ENCODE peak calls at places on chromosomes 3 and 15, in six cellular contexts. One of them, this sample, is unnamed.

GRCh38 chr3:37272743-37273142 is 98.4 kb upstream of the LRRFIP2 start:
- DNase-seq in GM13976: no peak
- DNase-seq in upper lobe of right lung: no peak
- DNase-seq in K562: no peak
- DNase-seq in dorsolateral prefrontal cortex: no peak
- DNase-seq in GM10248: no peak
- DNase-seq in this sample: no peak

GRCh38 chr3:105553851-105554250 is 187.1 kb downstream of the ALCAM start:
- DNase-seq in GM13976: no peak
- DNase-seq in upper lobe of right lung: no peak
- DNase-seq in K562: no peak
- DNase-seq in dorsolateral prefrontal cortex: no peak
- DNase-seq in GM10248: no peak
- DNase-seq in this sample: no peak

GRCh38 chr15:83446904-83447708 is at the start of gene SH3GL3:
- DNase-seq in GM13976: peak; percentile 33
- DNase-seq in upper lobe of right lung: peak; percentile 92
- DNase-seq in K562: peak; percentile 83
- DNase-seq in dorsolateral prefrontal cortex: peak; percentile 93
- DNase-seq in GM10248: no peak
- DNase-seq in this sample: peak; percentile 86

GRCh38 chr3:62805578-62805977 is 69.6 kb downstream of the CADPS start:
- DNase-seq in GM13976: no peak
- DNase-seq in upper lobe of right lung: no peak
- DNase-seq in K562: no peak
- DNase-seq in dorsolateral prefrontal cortex: no peak
- DNase-seq in GM10248: no peak
- DNase-seq in this sample: no peak

GRCh38 chr3:7190094-7190493 is 329.2 kb downstream of the GRM7 start:
- DNase-seq in GM13976: no peak
- DNase-seq in upper lobe of right lung: no peak
- DNase-seq in K562: no peak
- DNase-seq in dorsolateral prefrontal cortex: no peak
- DNase-seq in GM10248: no peak
- DNase-seq in this sample: no peak

GRCh38 chr3:82080261-82080660 is 318.8 kb upstream of the GBE1 start:
- DNase-seq in GM13976: no peak
- DNase-seq in upper lobe of right lung: no peak
- DNase-seq in K562: no peak
- DNase-seq in dorsolateral prefrontal cortex: no peak
- DNase-seq in GM10248: no peak
- DNase-seq in this sample: no peak

GRCh38 chr15:32091505-32092380 is 61.4 kb downstream of the CHRNA7 start:
- DNase-seq in GM13976: no peak
- DNase-seq in upper lobe of right lung: no peak
- DNase-seq in K562: no peak
- DNase-seq in dorsolateral prefrontal cortex: no peak
- DNase-seq in GM10248: no peak
- DNase-seq in this sample: no peak

GRCh38 chr3:14335774-14336413 is 66.5 kb upstream of the SLC6A6 start:
- DNase-seq in GM13976: no peak
- DNase-seq in upper lobe of right lung: no peak
- DNase-seq in K562: no peak
- DNase-seq in dorsolateral prefrontal cortex: no peak
- DNase-seq in GM10248: no peak
- DNase-seq in this sample: no peak

GRCh38 chr3:24270744-24271143 is 223.9 kb downstream of the THRB start:
- DNase-seq in GM13976: no peak
- DNase-seq in upper lobe of right lung: no peak
- DNase-seq in K562: no peak
- DNase-seq in dorsolateral prefrontal cortex: no peak
- DNase-seq in GM10248: no peak
- DNase-seq in this sample: no peak

GRCh38 chr3:117439812-117440211 is 730.2 kb downstream of the TUSC7 start:
- DNase-seq in GM13976: no peak
- DNase-seq in upper lobe of right lung: no peak
- DNase-seq in K562: no peak
- DNase-seq in dorsolateral prefrontal cortex: no peak
- DNase-seq in GM10248: no peak
- DNase-seq in this sample: no peak
- TF ChIP-seq CTCF in GM13976: no peak
- TF ChIP-seq CTCF in upper lobe of right lung: peak; percentile 47
- TF ChIP-seq CTCF in K562: no peak
- TF ChIP-seq CTCF in dorsolateral prefrontal cortex: peak; percentile 75
- TF ChIP-seq CTCF in GM10248: no peak
- TF ChIP-seq CTCF in this sample: peak; percentile 41

DNA sequence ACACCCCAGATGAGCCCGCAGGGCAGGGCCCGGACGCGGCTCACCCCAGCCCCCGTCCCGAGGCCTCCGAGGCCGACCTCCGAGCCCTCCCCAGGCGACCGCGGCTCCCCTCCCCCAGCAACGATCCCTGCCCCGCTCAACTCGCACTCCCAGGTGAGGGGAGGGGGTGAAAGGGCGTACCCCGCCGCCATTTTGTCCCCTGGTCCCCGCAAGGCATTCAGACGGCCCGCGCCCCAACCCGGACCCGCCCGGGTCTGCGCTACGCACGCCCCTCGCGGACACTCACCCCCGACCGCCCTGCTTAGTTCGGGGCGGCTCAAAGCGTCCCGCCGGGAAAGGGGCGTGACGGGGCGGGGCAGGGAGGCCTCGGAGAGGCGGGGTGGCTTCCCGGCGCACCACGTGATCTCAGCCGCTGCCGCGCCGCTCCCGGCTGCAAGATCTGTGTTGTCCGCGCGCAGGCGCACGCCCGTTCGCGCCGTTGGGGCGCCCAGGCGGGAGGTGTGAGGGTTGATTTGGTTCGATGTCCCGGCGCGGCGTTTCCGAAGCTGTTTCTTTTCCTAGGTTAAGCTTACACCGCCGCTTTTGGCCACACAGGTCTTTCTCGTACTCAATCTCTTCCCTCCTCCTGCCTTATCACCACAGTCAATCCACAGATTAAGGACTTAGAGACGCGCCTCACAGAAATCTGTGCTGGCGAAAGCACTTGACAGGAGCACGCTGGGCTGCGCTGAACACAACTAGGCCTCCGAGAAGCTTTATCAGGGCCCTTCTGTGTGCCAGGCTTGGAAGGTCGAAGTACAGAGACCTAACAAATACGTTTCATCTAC is at the start of gene SCAPER:
- DNase-seq in GM13976: peak; percentile 96
- DNase-seq in upper lobe of right lung: peak; percentile 97
- DNase-seq in K562: peak; percentile 97
- DNase-seq in dorsolateral prefrontal cortex: peak; percentile 94
- DNase-seq in GM10248: peak; percentile 96
- DNase-seq in this sample: peak; percentile 93
- TF ChIP-seq CTCF in GM13976: no peak
- TF ChIP-seq CTCF in upper lobe of right lung: peak; percentile 24
- TF ChIP-seq CTCF in K562: peak; percentile 0
- TF ChIP-seq CTCF in dorsolateral prefrontal cortex: peak; percentile 47
- TF ChIP-seq CTCF in GM10248: no peak
- TF ChIP-seq CTCF in this sample: no peak

DNA sequence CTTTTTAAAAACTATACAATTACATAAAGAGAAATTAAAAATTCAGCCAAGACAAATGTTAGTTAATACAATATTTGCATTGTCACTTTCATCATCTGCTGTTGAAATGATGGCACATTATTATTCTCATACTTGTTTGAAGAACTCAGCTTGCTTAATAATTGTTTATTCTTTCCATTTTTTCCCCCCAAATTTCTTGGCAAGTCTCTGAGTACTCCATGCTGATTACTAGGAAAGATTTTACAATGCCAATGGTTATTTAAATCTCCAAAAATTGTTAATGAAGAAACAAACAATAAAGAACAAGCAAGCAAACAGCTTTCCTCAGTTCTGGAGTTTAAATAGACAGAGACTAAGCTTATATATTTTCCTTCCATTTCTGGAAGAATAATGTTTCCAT is 15.1 kb upstream of the STXBP5L start:
- DNase-seq in GM13976: no peak
- DNase-seq in upper lobe of right lung: no peak
- DNase-seq in K562: no peak
- DNase-seq in dorsolateral prefrontal cortex: no peak
- DNase-seq in GM10248: no peak
- DNase-seq in this sample: no peak
- TF ChIP-seq CTCF in GM13976: no peak
- TF ChIP-seq CTCF in upper lobe of right lung: no peak
- TF ChIP-seq CTCF in K562: no peak
- TF ChIP-seq CTCF in dorsolateral prefrontal cortex: no peak
- TF ChIP-seq CTCF in GM10248: no peak
- TF ChIP-seq CTCF in this sample: no peak

GRCh38 chr15:51133140-51133630 is 38.5 kb upstream of the TNFAIP8L3 start:
- DNase-seq in GM13976: no peak
- DNase-seq in upper lobe of right lung: no peak
- DNase-seq in K562: no peak
- DNase-seq in dorsolateral prefrontal cortex: no peak
- DNase-seq in GM10248: no peak
- DNase-seq in this sample: no peak
- TF ChIP-seq CTCF in GM13976: no peak
- TF ChIP-seq CTCF in upper lobe of right lung: no peak
- TF ChIP-seq CTCF in K562: no peak
- TF ChIP-seq CTCF in dorsolateral prefrontal cortex: no peak
- TF ChIP-seq CTCF in GM10248: no peak
- TF ChIP-seq CTCF in this sample: no peak

DNA sequence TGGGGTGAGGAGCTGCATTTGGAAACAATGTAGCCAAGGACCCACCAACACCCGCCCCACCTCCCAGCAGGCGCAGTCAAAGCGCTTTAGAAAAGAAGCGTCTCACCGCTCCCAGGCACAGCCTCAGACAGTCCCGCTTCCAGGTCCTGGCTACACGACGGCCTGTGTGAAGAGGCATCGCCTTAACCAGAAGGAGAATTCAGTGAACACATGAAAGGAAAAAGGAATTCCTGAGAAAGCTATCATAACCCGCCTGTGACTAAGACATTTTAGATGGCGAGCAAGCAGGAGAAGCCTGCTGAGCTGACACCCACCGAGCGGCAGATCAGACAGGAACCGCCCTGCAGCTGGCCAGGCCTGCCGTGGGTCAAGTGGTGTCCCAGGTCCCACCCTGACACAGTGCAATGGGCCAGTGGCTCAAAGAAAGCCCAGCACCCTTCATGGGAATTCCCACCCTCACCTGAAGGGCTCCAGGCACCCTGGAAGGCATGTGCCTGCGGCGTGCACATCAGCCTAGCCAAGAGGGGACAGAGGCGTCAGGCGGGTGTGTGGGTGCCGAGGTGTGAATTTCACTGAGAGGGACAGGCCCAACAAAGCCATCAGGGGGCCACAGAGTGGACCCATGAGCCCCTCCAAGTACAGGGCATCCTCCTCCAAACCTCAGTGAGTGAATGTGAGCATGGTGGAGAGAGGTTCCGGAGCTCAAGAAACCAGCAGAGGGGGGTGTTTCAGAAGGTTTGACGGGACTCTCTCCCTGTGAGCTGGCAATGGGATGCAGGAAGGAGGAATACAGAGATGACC is 144.8 kb downstream of the NSMCE3 start:
- DNase-seq in GM13976: no peak
- DNase-seq in upper lobe of right lung: no peak
- DNase-seq in K562: no peak
- DNase-seq in dorsolateral prefrontal cortex: no peak
- DNase-seq in GM10248: no peak
- DNase-seq in this sample: no peak
- TF ChIP-seq CTCF in GM13976: no peak
- TF ChIP-seq CTCF in upper lobe of right lung: no peak
- TF ChIP-seq CTCF in K562: peak; percentile 27
- TF ChIP-seq CTCF in dorsolateral prefrontal cortex: no peak
- TF ChIP-seq CTCF in GM10248: no peak
- TF ChIP-seq CTCF in this sample: no peak

GRCh38 chr3:94101860-94102259 is 39.0 kb downstream of the NSUN3 start:
- DNase-seq in GM13976: no peak
- DNase-seq in upper lobe of right lung: no peak
- DNase-seq in K562: no peak
- DNase-seq in dorsolateral prefrontal cortex: no peak
- DNase-seq in GM10248: no peak
- DNase-seq in this sample: no peak
- TF ChIP-seq CTCF in GM13976: no peak
- TF ChIP-seq CTCF in upper lobe of right lung: no peak
- TF ChIP-seq CTCF in K562: no peak
- TF ChIP-seq CTCF in dorsolateral prefrontal cortex: no peak
- TF ChIP-seq CTCF in GM10248: no peak
- TF ChIP-seq CTCF in this sample: no peak

GRCh38 chr3:169448501-169448900 is 215.0 kb downstream of the MECOM start:
- DNase-seq in GM13976: no peak
- DNase-seq in upper lobe of right lung: no peak
- DNase-seq in K562: no peak
- DNase-seq in dorsolateral prefrontal cortex: no peak
- DNase-seq in GM10248: no peak
- DNase-seq in this sample: no peak
- TF ChIP-seq CTCF in GM13976: no peak
- TF ChIP-seq CTCF in upper lobe of right lung: no peak
- TF ChIP-seq CTCF in K562: no peak
- TF ChIP-seq CTCF in dorsolateral prefrontal cortex: no peak
- TF ChIP-seq CTCF in GM10248: no peak
- TF ChIP-seq CTCF in this sample: no peak

This sample was measured in thyroid gland.